ENCODE peak calls at places on chromosomes 7 and 10, in ten cellular contexts. O is astrocyte of the spinal cord, U is upper lobe of left lung, D is AG04449, L is Panc1, P is K562, E is neural progenitor cell, Y is upper lobe of right lung, K is mucosa of descending colon, X is cardiac muscle cell. B is an unnamed sample.

GRCh38 chr7:30914611-30915601 is 3.3 kb downstream of the AQP1 start:
- DNase-seq in D (no peak), Y (no peak), L (peak), X (peak), E (no peak), U (no peak), P (peak), K (peak), O (peak), B (peak)

GRCh38 chr7:29843738-29844137 is 37.4 kb downstream of the WIPF3 start:
- DNase-seq in E (no peak), Y (no peak), O (no peak), L (no peak), P (no peak), D (no peak), U (no peak), K (no peak), X (no peak), B (no peak)

GRCh38 chr10:97117372-97117771 is 68.4 kb downstream of the SLIT1 start:
- DNase-seq in X (peak), U (no peak), L (peak), K (no peak), O (no peak), E (no peak), P (no peak), Y (no peak), D (no peak), B (peak)

GRCh38 chr10:1589257-1589656 is 148.1 kb downstream of the ADARB2 start:
- DNase-seq in P (no peak), Y (no peak), U (no peak), O (no peak), E (no peak), D (no peak), K (no peak), X (no peak), L (no peak), B (no peak)

GRCh38 chr7:107609861-107610260 is 29.8 kb downstream of the BCAP29 start:
- DNase-seq in K (no peak), E (no peak), U (no peak), P (no peak), L (no peak), X (peak), O (no peak), Y (no peak), D (no peak), B (no peak)

GRCh38 chr10:69465457-69466157 is 14.3 kb downstream of the TSPAN15 start:
- DNase-seq in X (no peak), P (no peak), O (no peak), L (no peak), E (no peak), Y (no peak), K (no peak), D (no peak), U (no peak), B (no peak)

GRCh38 chr10:71218833-71219120 is 6.4 kb downstream of the UNC5B start:
- DNase-seq in O (no peak), D (no peak), P (no peak), K (no peak), X (no peak), Y (no peak), E (no peak), U (no peak), L (no peak), B (no peak)

GRCh38 chr10:24463683-24464426 is 254.9 kb downstream of the KIAA1217 start:
- DNase-seq in O (peak), U (no peak), X (peak), E (no peak), Y (no peak), K (no peak), P (no peak), D (no peak), L (peak), B (peak)

GRCh38 chr7:133429371-133429770 is 176.5 kb downstream of the EXOC4 start:
- DNase-seq in D (no peak), O (no peak), E (no peak), L (no peak), P (no peak), K (no peak), X (peak), U (no peak), Y (no peak), B (peak)

GRCh38 chr10:15879058-15879457 is 18.8 kb upstream of the MINDY3 start:
- DNase-seq in P (peak), U (no peak), Y (no peak), K (no peak), D (no peak), X (peak), L (no peak), O (peak), E (peak), B (peak)

GRCh38 chr7:1512781-1513656 is 8.8 kb upstream of the INTS1 start:
- DNase-seq in D (peak), U (peak), O (peak), Y (peak), X (peak), P (no peak), L (no peak), K (peak), E (no peak), B (peak)

GRCh38 chr10:3196971-3197353 is 24.4 kb upstream of the PITRM1 start:
- DNase-seq in E (no peak), O (no peak), D (no peak), L (no peak), Y (no peak), U (peak), X (no peak), K (no peak), P (no peak), B (no peak)

GRCh38 chr10:87054373-87055295 is 34.5 kb downstream of the FAM25A start:
- DNase-seq in P (no peak), Y (no peak), D (peak), U (no peak), L (no peak), K (no peak), X (peak), O (peak), E (peak), B (peak)

GRCh38 chr10:107740962-107741690 is 576.6 kb upstream of the SORCS1 start:
- DNase-seq in L (no peak), O (peak), E (no peak), U (no peak), P (no peak), Y (no peak), K (no peak), X (peak), D (no peak), B (peak)

GRCh38 chr7:90173127-90173844 is 19.0 kb downstream of the STEAP1 start:
- DNase-seq in D (no peak), X (no peak), E (no peak), L (no peak), P (no peak), K (no peak), O (peak), Y (no peak), U (no peak), B (no peak)

GRCh38 chr7:78463039-78463438 is 664.5 kb downstream of the PHTF2 start:
- DNase-seq in Y (no peak), K (no peak), P (no peak), U (no peak), X (no peak), L (no peak), D (no peak), E (no peak), O (no peak), B (no peak)

GRCh38 chr7:539731-540411 is 20.2 kb upstream of the PDGFA start:
- DNase-seq in P (peak), L (no peak), Y (peak), D (no peak), U (peak), O (peak), E (no peak), X (peak), K (peak), B (peak)

GRCh38 chr7:132609222-132609621 is 33.0 kb upstream of the PLXNA4 start:
- DNase-seq in K (no peak), U (no peak), P (no peak), E (no peak), X (peak), D (no peak), Y (no peak), O (peak), L (no peak), B (no peak)

GRCh38 chr7:130899638-130900401 is 165.8 kb upstream of the KLF14 start:
- DNase-seq in Y (no peak), K (no peak), D (no peak), X (no peak), E (no peak), L (peak), P (no peak), U (no peak), O (no peak), B (no peak)
- H3K4me3 ChIP-seq in Y (no peak), K (no peak), D (no peak), X (no peak), E (no peak), L (peak), P (no peak), U (no peak), O (no peak), B (no peak)

GRCh38 chr10:115422624-115423023 is 329.5 kb downstream of the ATRNL1 start:
- DNase-seq in O (no peak), E (no peak), K (no peak), D (no peak), P (no peak), U (no peak), L (no peak), X (no peak), Y (no peak), B (no peak)

DNA sequence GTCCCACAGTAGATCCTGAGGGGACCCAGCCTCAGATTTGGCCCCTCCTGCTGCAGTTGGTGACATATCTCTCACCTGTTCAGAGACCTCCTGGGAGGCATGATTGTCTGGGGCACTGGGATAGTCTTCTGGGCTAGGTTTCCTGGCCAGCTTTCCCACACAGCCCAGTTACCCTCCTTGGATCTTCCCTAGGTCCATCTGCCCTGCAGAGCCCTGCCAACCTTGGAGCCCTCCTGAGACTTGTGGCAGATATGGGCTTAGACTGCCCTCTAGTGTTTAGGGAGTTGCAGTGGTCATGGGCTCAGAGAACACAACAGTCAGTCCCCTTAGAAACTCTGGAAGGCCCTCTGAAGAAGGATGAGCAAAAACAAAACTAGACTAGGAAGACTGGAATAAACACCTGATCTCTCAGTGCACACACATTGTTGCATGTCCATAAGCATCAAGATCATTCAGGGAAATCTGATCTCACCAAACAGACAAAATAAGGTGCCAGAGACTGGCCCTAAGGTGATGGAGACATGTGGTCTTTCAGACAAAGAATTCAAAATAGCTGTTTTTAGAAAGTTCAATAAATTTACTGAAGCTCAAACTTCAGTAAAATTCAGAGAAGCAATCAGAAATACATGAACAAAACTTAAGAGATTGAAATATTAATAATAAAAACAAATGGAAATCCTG is 324.6 kb downstream of the ATRNL1 start:
- DNase-seq in O (peak), K (no peak), Y (no peak), L (peak), D (peak), U (no peak), E (peak), X (peak), P (no peak), B (peak)
- TF ChIP-seq CTCF in O (peak), K (no peak), Y (peak), L (peak), D (peak), U (peak), E (peak), X (peak), P (no peak), B (peak)

GRCh38 chr7:42733040-42733439 is 178.8 kb downstream of the C7orf25 start:
- DNase-seq in U (no peak), D (no peak), K (no peak), L (no peak), P (no peak), E (no peak), O (no peak), X (no peak), Y (no peak), B (no peak)
- H3K4me3 ChIP-seq in U (no peak), D (no peak), K (no peak), L (no peak), P (no peak), E (no peak), O (no peak), X (no peak), Y (no peak), B (no peak)

GRCh38 chr7:126804604-126805003 is 448.1 kb downstream of the GRM8 start:
- DNase-seq in L (no peak), U (no peak), D (no peak), E (no peak), K (no peak), Y (no peak), O (no peak), X (no peak), P (no peak), B (no peak)

GRCh38 chr7:126803990-126804389 is 448.8 kb downstream of the GRM8 start:
- DNase-seq in O (no peak), K (no peak), P (no peak), L (no peak), Y (no peak), E (no peak), U (no peak), D (no peak), X (peak), B (peak)

GRCh38 chr7:126801738-126802137 is 451.0 kb downstream of the GRM8 start:
- DNase-seq in L (no peak), D (no peak), O (no peak), U (no peak), Y (no peak), P (no peak), E (no peak), K (no peak), X (no peak), B (no peak)

GRCh38 chr7:126805351-126805750 is 447.4 kb downstream of the GRM8 start:
- DNase-seq in K (no peak), Y (no peak), X (no peak), L (no peak), D (no peak), O (no peak), U (no peak), P (no peak), E (no peak), B (no peak)

GRCh38 chr7:126803060-126803665 is 449.6 kb downstream of the GRM8 start:
- DNase-seq in E (peak), U (no peak), K (no peak), L (peak), D (peak), O (peak), P (peak), X (peak), Y (no peak), B (peak)
- TF ChIP-seq CTCF in E (peak), U (peak), K (peak), L (peak), D (peak), O (peak), P (peak), X (peak), Y (peak), B (peak)

GRCh38 chr7:55548295-55548731 is 24.0 kb downstream of the VOPP1 start:
- DNase-seq in K (peak), O (no peak), E (no peak), D (no peak), L (no peak), U (no peak), P (no peak), Y (no peak), X (no peak), B (no peak)
- H3K4me3 ChIP-seq in K (no peak), O (no peak), E (no peak), D (no peak), L (no peak), U (no peak), P (no peak), Y (no peak), X (no peak), B (no peak)

GRCh38 chr10:11856089-11856488 is 32.9 kb downstream of the PROSER2 start:
- DNase-seq in X (no peak), Y (peak), E (no peak), L (no peak), D (no peak), O (no peak), K (no peak), U (no peak), P (no peak), B (no peak)

GRCh38 chr10:11851910-11852309 is 28.8 kb downstream of the PROSER2 start:
- DNase-seq in P (no peak), E (no peak), U (no peak), Y (peak), D (no peak), X (no peak), K (no peak), L (no peak), O (no peak), B (no peak)

GRCh38 chr10:11854301-11854700 is 31.1 kb downstream of the PROSER2 start:
- DNase-seq in D (no peak), U (no peak), L (no peak), E (no peak), O (no peak), X (no peak), Y (no peak), P (no peak), K (no peak), B (no peak)

GRCh38 chr10:11856678-11857077 is 33.5 kb downstream of the PROSER2 start:
- DNase-seq in O (no peak), U (peak), K (no peak), E (no peak), P (no peak), L (no peak), Y (peak), D (no peak), X (no peak), B (no peak)

GRCh38 chr10:11853468-11853867 is 30.3 kb downstream of the PROSER2 start:
- DNase-seq in Y (peak), X (no peak), E (no peak), O (no peak), K (no peak), U (no peak), D (no peak), L (no peak), P (peak), B (no peak)
- TF ChIP-seq CTCF in Y (peak), X (no peak), E (peak), O (no peak), K (no peak), U (peak), D (no peak), L (no peak), P (peak), B (peak)

GRCh38 chr7:17937506-17938115 is 2.7 kb downstream of the SNX13 start:
- DNase-seq in Y (no peak), K (no peak), U (no peak), E (no peak), P (no peak), X (no peak), D (no peak), L (no peak), O (no peak), B (no peak)
- H3K4me3 ChIP-seq in Y (peak), K (no peak), U (no peak), E (peak), P (peak), X (peak), D (no peak), L (peak), O (no peak), B (no peak)

B was measured in fibroblast of villous mesenchyme.